ENCODE peak calls at places on chromosomes 16 and 17, in eight cellular contexts. One of them, this sample, is unnamed. For H3K4me1, the result is how much of the 10 kb centered on the place peaks cover.

GRCh38 chr16:18788828-18789514 is 1.2 kb downstream of the RPS15A start:
- DNase-seq in fibroblast of lung: no peak
- DNase-seq in adrenal gland: no peak
- DNase-seq in body of pancreas: no peak
- DNase-seq in GM12878: no peak
- DNase-seq in neural progenitor cell: no peak
- DNase-seq in spleen: no peak
- DNase-seq in right lobe of liver: no peak
- DNase-seq in this sample: no peak

GRCh38 chr16:53821957-53822625 is 118.1 kb downstream of the FTO start:
- DNase-seq in adrenal gland: no peak
- DNase-seq in GM12878: no peak
- DNase-seq in right lobe of liver: no peak
- DNase-seq in fibroblast of lung: peak
- DNase-seq in body of pancreas: no peak
- DNase-seq in neural progenitor cell: no peak
- DNase-seq in spleen: no peak
- DNase-seq in this sample: no peak

GRCh38 chr16:11235703-11235991 is 20.4 kb downstream of the SOCS1 start:
- DNase-seq in adrenal gland: no peak
- DNase-seq in body of pancreas: peak
- DNase-seq in GM12878: no peak
- DNase-seq in fibroblast of lung: no peak
- DNase-seq in right lobe of liver: peak
- DNase-seq in spleen: no peak
- DNase-seq in neural progenitor cell: no peak
- DNase-seq in this sample: no peak

GRCh38 chr16:54506691-54507090 is 220.1 kb upstream of the IRX3 start:
- DNase-seq in right lobe of liver: no peak
- DNase-seq in fibroblast of lung: no peak
- DNase-seq in spleen: no peak
- DNase-seq in adrenal gland: no peak
- DNase-seq in neural progenitor cell: peak
- DNase-seq in body of pancreas: no peak
- DNase-seq in GM12878: no peak
- DNase-seq in this sample: no peak

GRCh38 chr17:43013296-43013695 is 6.7 kb downstream of the IFI35 start:
- DNase-seq in spleen: no peak
- DNase-seq in right lobe of liver: no peak
- DNase-seq in adrenal gland: no peak
- DNase-seq in body of pancreas: no peak
- DNase-seq in fibroblast of lung: no peak
- DNase-seq in GM12878: no peak
- DNase-seq in neural progenitor cell: no peak
- DNase-seq in this sample: no peak

GRCh38 chr16:57601801-57602478 is 26.5 kb upstream of the ADGRG1 start:
- DNase-seq in neural progenitor cell: no peak
- DNase-seq in spleen: no peak
- DNase-seq in adrenal gland: no peak
- DNase-seq in right lobe of liver: no peak
- DNase-seq in fibroblast of lung: no peak
- DNase-seq in body of pancreas: no peak
- DNase-seq in GM12878: peak
- DNase-seq in this sample: no peak

GRCh38 chr16:21589551-21589950 is 9.8 kb upstream of the METTL9 start:
- DNase-seq in fibroblast of lung: no peak
- DNase-seq in body of pancreas: no peak
- DNase-seq in adrenal gland: no peak
- DNase-seq in spleen: no peak
- DNase-seq in GM12878: no peak
- DNase-seq in right lobe of liver: no peak
- DNase-seq in neural progenitor cell: no peak
- DNase-seq in this sample: no peak

GRCh38 chr17:73030501-73030911 is 62.0 kb downstream of the SLC39A11 start:
- DNase-seq in body of pancreas: peak
- DNase-seq in neural progenitor cell: no peak
- DNase-seq in GM12878: no peak
- DNase-seq in right lobe of liver: peak
- DNase-seq in spleen: no peak
- DNase-seq in adrenal gland: no peak
- DNase-seq in fibroblast of lung: peak
- DNase-seq in this sample: no peak

GRCh38 chr17:62628845-62629555 is 1.5 kb downstream of the MRC2 start:
- DNase-seq in body of pancreas: no peak
- DNase-seq in right lobe of liver: no peak
- DNase-seq in adrenal gland: no peak
- DNase-seq in fibroblast of lung: peak
- DNase-seq in GM12878: no peak
- DNase-seq in spleen: no peak
- DNase-seq in neural progenitor cell: peak
- DNase-seq in this sample: no peak

GRCh38 chr16:81447383-81448101 is 2.9 kb downstream of the CMIP start:
- DNase-seq in body of pancreas: peak
- DNase-seq in fibroblast of lung: no peak
- DNase-seq in GM12878: no peak
- DNase-seq in adrenal gland: no peak
- DNase-seq in right lobe of liver: peak
- DNase-seq in neural progenitor cell: peak
- DNase-seq in spleen: no peak
- DNase-seq in this sample: no peak

GRCh38 chr16:81445143-81445922 is 725 bp downstream of the CMIP start:
- DNase-seq in neural progenitor cell: peak
- DNase-seq in adrenal gland: peak
- DNase-seq in GM12878: no peak
- DNase-seq in right lobe of liver: peak
- DNase-seq in body of pancreas: peak
- DNase-seq in fibroblast of lung: no peak
- DNase-seq in spleen: peak
- DNase-seq in this sample: no peak

GRCh38 chr16:81445926-81446317 is 1.3 kb downstream of the CMIP start:
- DNase-seq in right lobe of liver: no peak
- DNase-seq in GM12878: no peak
- DNase-seq in body of pancreas: no peak
- DNase-seq in neural progenitor cell: peak
- DNase-seq in adrenal gland: no peak
- DNase-seq in fibroblast of lung: no peak
- DNase-seq in spleen: no peak
- DNase-seq in this sample: no peak

GRCh38 chr16:81448154-81449131 is 3.8 kb downstream of the CMIP start:
- DNase-seq in neural progenitor cell: peak
- DNase-seq in fibroblast of lung: no peak
- DNase-seq in spleen: no peak
- DNase-seq in right lobe of liver: peak
- DNase-seq in body of pancreas: peak
- DNase-seq in GM12878: no peak
- DNase-seq in adrenal gland: peak
- DNase-seq in this sample: no peak

DNA sequence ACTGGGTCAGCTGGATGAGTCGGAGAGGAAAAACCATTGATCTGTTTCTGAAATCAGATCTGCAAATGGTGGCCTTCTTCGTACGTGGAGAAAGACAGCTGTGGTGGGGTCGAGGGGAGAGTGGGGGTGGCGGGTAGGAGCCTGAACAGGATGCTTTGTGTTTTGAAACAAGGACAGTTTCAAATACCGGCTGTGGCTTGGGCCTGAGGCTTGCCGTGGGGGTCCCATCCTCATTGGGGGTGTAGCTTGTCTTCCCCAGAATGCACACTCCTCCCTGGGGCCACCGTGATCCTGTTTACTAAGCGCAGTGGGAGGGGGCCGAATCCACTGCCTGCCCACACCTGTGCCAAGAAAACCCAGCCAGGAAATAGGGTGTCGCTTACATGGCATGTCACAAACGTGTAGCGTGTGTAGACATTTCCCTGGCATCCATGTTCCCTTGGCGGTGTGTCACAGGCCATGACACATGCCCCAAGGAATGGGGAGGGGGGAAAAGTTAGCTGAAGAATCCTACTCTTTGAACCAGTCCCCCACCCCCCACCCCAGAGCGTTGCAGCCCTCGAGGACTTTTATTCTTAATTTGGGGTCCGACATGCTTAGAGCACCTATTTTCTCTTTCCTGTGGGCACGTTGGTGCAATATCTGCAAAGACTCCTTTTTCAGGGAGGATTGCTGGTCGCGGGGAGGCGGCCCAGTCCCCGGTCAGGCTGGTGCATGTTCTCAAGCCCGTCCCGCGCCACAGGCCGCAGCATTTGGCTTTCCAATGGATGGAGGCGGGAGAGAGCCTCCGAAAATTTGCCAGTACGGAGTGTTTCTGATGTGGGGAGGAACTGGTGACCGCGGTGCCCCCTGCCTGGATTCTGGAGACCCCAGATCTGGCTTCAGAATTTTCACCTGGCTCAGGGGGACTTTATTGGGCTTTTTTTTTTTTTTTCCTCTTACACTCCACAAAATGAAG is 2.0 kb downstream of the CMIP start:
- DNase-seq in fibroblast of lung: no peak
- DNase-seq in right lobe of liver: no peak
- DNase-seq in body of pancreas: peak
- DNase-seq in spleen: no peak
- DNase-seq in adrenal gland: peak
- DNase-seq in neural progenitor cell: no peak
- DNase-seq in GM12878: no peak
- DNase-seq in this sample: no peak
- H3K4me1 ChIP-seq in fibroblast of lung: under half
- H3K4me1 ChIP-seq in right lobe of liver: under half
- H3K4me1 ChIP-seq in body of pancreas: under half
- H3K4me1 ChIP-seq in spleen: half or more
- H3K4me1 ChIP-seq in adrenal gland: under half
- H3K4me1 ChIP-seq in neural progenitor cell: under half
- H3K4me1 ChIP-seq in GM12878: under half
- H3K4me1 ChIP-seq in this sample: under half

GRCh38 chr17:8383143-8383974 is at the start of gene RPL26:
- DNase-seq in body of pancreas: peak
- DNase-seq in neural progenitor cell: peak
- DNase-seq in right lobe of liver: peak
- DNase-seq in fibroblast of lung: peak
- DNase-seq in adrenal gland: peak
- DNase-seq in GM12878: peak
- DNase-seq in spleen: peak
- DNase-seq in this sample: peak

GRCh38 chr17:8377422-8377821 is 918 bp upstream of the KRABD2 start:
- DNase-seq in neural progenitor cell: no peak
- DNase-seq in spleen: no peak
- DNase-seq in right lobe of liver: no peak
- DNase-seq in GM12878: no peak
- DNase-seq in body of pancreas: no peak
- DNase-seq in fibroblast of lung: no peak
- DNase-seq in adrenal gland: no peak
- DNase-seq in this sample: no peak

GRCh38 chr17:8382052-8382879 is 727 bp downstream of the RPL26 start:
- DNase-seq in spleen: no peak
- DNase-seq in GM12878: no peak
- DNase-seq in neural progenitor cell: peak
- DNase-seq in right lobe of liver: no peak
- DNase-seq in fibroblast of lung: peak
- DNase-seq in adrenal gland: no peak
- DNase-seq in body of pancreas: no peak
- DNase-seq in this sample: no peak

GRCh38 chr17:8382880-8383142 is 182 bp downstream of the RPL26 start:
- DNase-seq in fibroblast of lung: no peak
- DNase-seq in body of pancreas: no peak
- DNase-seq in neural progenitor cell: no peak
- DNase-seq in spleen: no peak
- DNase-seq in GM12878: no peak
- DNase-seq in right lobe of liver: no peak
- DNase-seq in adrenal gland: no peak
- DNase-seq in this sample: no peak

GRCh38 chr17:8380049-8380448 is 2.9 kb downstream of the RPL26 start:
- DNase-seq in adrenal gland: no peak
- DNase-seq in neural progenitor cell: no peak
- DNase-seq in fibroblast of lung: no peak
- DNase-seq in spleen: no peak
- DNase-seq in GM12878: no peak
- DNase-seq in body of pancreas: no peak
- DNase-seq in right lobe of liver: no peak
- DNase-seq in this sample: no peak
- H3K4me1 ChIP-seq in adrenal gland: half or more
- H3K4me1 ChIP-seq in neural progenitor cell: under half
- H3K4me1 ChIP-seq in fibroblast of lung: under half
- H3K4me1 ChIP-seq in spleen: half or more
- H3K4me1 ChIP-seq in GM12878: under half
- H3K4me1 ChIP-seq in body of pancreas: half or more
- H3K4me1 ChIP-seq in right lobe of liver: under half
- H3K4me1 ChIP-seq in this sample: under half

DNA sequence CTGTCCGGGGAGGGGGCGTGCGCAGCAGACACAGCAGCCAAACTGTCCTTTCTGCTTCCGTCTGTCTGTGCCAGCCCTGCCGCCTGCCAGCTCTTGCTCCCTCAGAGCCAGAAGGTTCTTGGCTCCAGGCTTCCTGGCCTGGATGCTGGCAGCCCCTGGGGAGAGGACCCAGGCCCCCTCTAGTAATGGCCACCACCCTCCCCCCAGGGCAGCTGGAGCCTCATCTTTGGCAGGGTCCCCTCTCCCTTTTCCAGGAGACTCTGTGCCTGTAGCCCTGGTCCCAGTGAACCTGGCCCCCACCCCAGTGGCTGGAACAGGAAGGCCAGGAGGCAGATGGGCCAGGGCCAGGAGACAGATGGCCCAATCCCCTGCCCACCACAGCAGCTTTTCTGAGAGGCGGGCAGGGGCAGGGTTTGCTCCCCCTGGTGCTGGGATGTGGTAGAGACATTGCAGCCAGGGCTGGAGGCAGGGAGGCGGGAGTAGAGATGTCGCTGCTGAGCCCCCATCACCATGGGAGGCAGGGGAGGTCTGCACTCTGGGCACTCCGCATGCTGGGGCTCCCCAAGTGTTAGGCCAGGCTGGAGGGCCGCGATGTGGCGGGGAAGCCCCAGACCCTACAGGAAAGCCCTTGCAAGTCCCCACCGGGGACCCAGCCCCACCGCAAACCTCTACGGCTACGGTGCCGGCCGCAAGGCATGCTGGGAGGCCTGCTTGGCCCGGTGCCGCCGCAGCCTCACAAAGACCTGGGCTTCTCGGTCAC is 16.7 kb downstream of the UNC13D start:
- DNase-seq in spleen: peak
- DNase-seq in body of pancreas: peak
- DNase-seq in GM12878: no peak
- DNase-seq in adrenal gland: peak
- DNase-seq in neural progenitor cell: peak
- DNase-seq in fibroblast of lung: peak
- DNase-seq in right lobe of liver: no peak
- DNase-seq in this sample: no peak
- H3K4me1 ChIP-seq in spleen: half or more
- H3K4me1 ChIP-seq in body of pancreas: under half
- H3K4me1 ChIP-seq in GM12878: under half
- H3K4me1 ChIP-seq in adrenal gland: under half
- H3K4me1 ChIP-seq in neural progenitor cell: under half
- H3K4me1 ChIP-seq in fibroblast of lung: under half
- H3K4me1 ChIP-seq in right lobe of liver: under half
- H3K4me1 ChIP-seq in this sample: under half

DNA sequence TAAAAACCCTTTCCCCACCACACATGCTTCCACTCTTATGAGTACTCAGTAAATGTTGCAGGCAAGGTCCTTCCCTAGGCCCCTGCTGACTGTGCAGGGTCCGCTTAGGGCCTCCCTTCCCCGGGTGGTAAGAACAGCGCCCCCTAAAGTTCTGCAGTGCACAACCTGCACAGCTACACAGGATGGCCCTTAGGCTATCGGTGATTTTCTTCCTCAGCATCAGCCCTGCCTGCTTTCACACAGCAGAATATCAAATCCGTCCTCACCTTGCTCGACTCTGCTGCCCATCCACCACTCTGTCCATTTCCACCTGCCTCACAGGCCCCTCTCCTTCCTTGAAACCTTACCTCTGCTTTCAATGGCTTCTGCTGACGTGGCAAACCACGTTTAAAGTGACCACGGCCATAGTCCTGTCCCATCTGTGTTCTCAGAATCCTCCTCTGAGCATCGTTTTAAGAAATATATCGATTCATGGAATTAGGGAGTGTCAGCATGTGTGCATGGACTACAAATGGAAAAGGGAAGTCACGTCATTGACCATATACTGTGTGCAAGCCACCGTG is 51.4 kb upstream of the TMEM132E start:
- DNase-seq in body of pancreas: no peak
- DNase-seq in right lobe of liver: no peak
- DNase-seq in neural progenitor cell: peak
- DNase-seq in fibroblast of lung: no peak
- DNase-seq in GM12878: no peak
- DNase-seq in spleen: no peak
- DNase-seq in adrenal gland: no peak
- DNase-seq in this sample: peak
- H3K4me1 ChIP-seq in body of pancreas: under half
- H3K4me1 ChIP-seq in right lobe of liver: under half
- H3K4me1 ChIP-seq in neural progenitor cell: under half
- H3K4me1 ChIP-seq in fibroblast of lung: under half
- H3K4me1 ChIP-seq in GM12878: under half
- H3K4me1 ChIP-seq in spleen: under half
- H3K4me1 ChIP-seq in adrenal gland: under half
- H3K4me1 ChIP-seq in this sample: under half